ENCODE peak calls at places on chromosomes 7 and 10, in four cellular contexts. W is NCI-H1417; J is CD8-positive, alpha-beta T cell; Q is KBM-7. B is an unnamed sample.

GRCh38 chr7:43302211-43302711 is 189.8 kb downstream of the HECW1 start:
- DNase-seq in W (no peak), J (no peak), Q (no peak), B (no peak)

GRCh38 chr7:37732880-37733279 is 49.3 kb downstream of the GPR141 start:
- DNase-seq in W (no peak), J (no peak), Q (no peak), B (no peak)

GRCh38 chr10:36736311-36736710 is 389.1 kb upstream of the ANKRD30A start:
- DNase-seq in W (no peak), J (no peak), Q (no peak), B (no peak)

GRCh38 chr10:84783386-84783785 is 455.0 kb downstream of the CCSER2 start:
- DNase-seq in W (peak; percentile 25), J (no peak), Q (peak; percentile 40), B (no peak)

GRCh38 chr10:101287183-101287830 is 58.0 kb upstream of the LBX1 start:
- DNase-seq in W (no peak), J (no peak), Q (peak; percentile 23), B (no peak)

GRCh38 chr10:79063661-79064490 is 4.9 kb upstream of the ZMIZ1 start:
- DNase-seq in W (no peak), J (peak; percentile 29), Q (no peak), B (peak; percentile 26)

GRCh38 chr10:47024046-47024322 is 112.8 kb downstream of the PTPN20 start:
- DNase-seq in W (no peak), J (no peak), Q (no peak), B (no peak)

GRCh38 chr7:143388051-143388450 is 6.9 kb downstream of the ZYX start:
- DNase-seq in W (no peak), J (no peak), Q (no peak), B (no peak)

GRCh38 chr10:30529373-30529998 is 95.5 kb downstream of the MAP3K8 start:
- DNase-seq in W (no peak), J (peak; percentile 87), Q (peak; percentile 95), B (peak; percentile 52)

GRCh38 chr10:52502237-52502636 is 188.2 kb downstream of the DKK1 start:
- DNase-seq in W (no peak), J (no peak), Q (no peak), B (no peak)

GRCh38 chr7:44282601-44283171 is 42.7 kb downstream of the CAMK2B start:
- DNase-seq in W (no peak), J (no peak), Q (no peak), B (no peak)

GRCh38 chr10:104332243-104333036 is 5.8 kb downstream of the ITPRIP start:
- DNase-seq in W (no peak), J (no peak), Q (no peak), B (no peak)

GRCh38 chr10:101536800-101537199 is 51.3 kb downstream of the POLL start:
- DNase-seq in W (no peak), J (no peak), Q (peak; percentile 37), B (no peak)

GRCh38 chr10:114061148-114061547 is 17.5 kb downstream of the ADRB1 start:
- DNase-seq in W (no peak), J (no peak), Q (no peak), B (no peak)

GRCh38 chr7:123633553-123633952 is 22.1 kb upstream of the LMOD2 start:
- DNase-seq in W (no peak), J (no peak), Q (no peak), B (no peak)

GRCh38 chr10:75228278-75228677 is 7.5 kb downstream of the COMTD1 start:
- DNase-seq in W (no peak), J (no peak), Q (no peak), B (no peak)

B was measured in T-helper 1 cell.